ENCODE peak calls at places on chromosomes 7 and 10, in eight cellular contexts. One of them, this sample, is unnamed.

GRCh38 chr10:75456122-75456521 is 24.7 kb downstream of the LRMDA start:
- DNase-seq in neural crest cell: no peak
- DNase-seq in stimulated activated CD8-positive, alpha-beta memory T cell treated with anti-CD3 and anti-CD28 coated beads, Interleukin-2, amount 100 ng/mL, for 1 hour: no peak
- DNase-seq in activated CD8-positive, alpha-beta memory T cell treated with anti-CD3 and anti-CD28 coated beads for 48 hours: no peak
- DNase-seq in left cardiac atrium: no peak
- DNase-seq in AG10803: no peak
- DNase-seq in NCI-H748 treated with DMSO at 0.1 percent for 48 hours: no peak
- DNase-seq in NCI-H460: no peak
- DNase-seq in this sample: no peak

GRCh38 chr10:113960617-113961260 is 82.9 kb upstream of the ADRB1 start:
- DNase-seq in neural crest cell: no peak
- DNase-seq in AG10803: no peak
- DNase-seq in stimulated activated CD8-positive, alpha-beta memory T cell treated with anti-CD3 and anti-CD28 coated beads, Interleukin-2, amount 100 ng/mL, for 1 hour: peak
- DNase-seq in activated CD8-positive, alpha-beta memory T cell treated with anti-CD3 and anti-CD28 coated beads for 48 hours: no peak
- DNase-seq in left cardiac atrium: no peak
- DNase-seq in NCI-H460: no peak
- DNase-seq in NCI-H748 treated with DMSO at 0.1 percent for 48 hours: peak
- DNase-seq in this sample: no peak

GRCh38 chr7:140079121-140079536 is 16.4 kb upstream of the PARP12 start:
- DNase-seq in left cardiac atrium: no peak
- DNase-seq in NCI-H460: peak
- DNase-seq in neural crest cell: peak
- DNase-seq in stimulated activated CD8-positive, alpha-beta memory T cell treated with anti-CD3 and anti-CD28 coated beads, Interleukin-2, amount 100 ng/mL, for 1 hour: no peak
- DNase-seq in AG10803: peak
- DNase-seq in NCI-H748 treated with DMSO at 0.1 percent for 48 hours: no peak
- DNase-seq in activated CD8-positive, alpha-beta memory T cell treated with anti-CD3 and anti-CD28 coated beads for 48 hours: no peak
- DNase-seq in this sample: no peak

GRCh38 chr7:34156336-34156735 is 251.0 kb downstream of the BMPER start:
- DNase-seq in AG10803: peak
- DNase-seq in activated CD8-positive, alpha-beta memory T cell treated with anti-CD3 and anti-CD28 coated beads for 48 hours: no peak
- DNase-seq in NCI-H748 treated with DMSO at 0.1 percent for 48 hours: no peak
- DNase-seq in stimulated activated CD8-positive, alpha-beta memory T cell treated with anti-CD3 and anti-CD28 coated beads, Interleukin-2, amount 100 ng/mL, for 1 hour: no peak
- DNase-seq in neural crest cell: no peak
- DNase-seq in NCI-H460: no peak
- DNase-seq in left cardiac atrium: no peak
- DNase-seq in this sample: no peak

GRCh38 chr7:156892086-156892800 is 740 bp downstream of the LMBR1 start:
- DNase-seq in left cardiac atrium: peak
- DNase-seq in NCI-H748 treated with DMSO at 0.1 percent for 48 hours: peak
- DNase-seq in activated CD8-positive, alpha-beta memory T cell treated with anti-CD3 and anti-CD28 coated beads for 48 hours: peak
- DNase-seq in neural crest cell: peak
- DNase-seq in NCI-H460: no peak
- DNase-seq in AG10803: peak
- DNase-seq in stimulated activated CD8-positive, alpha-beta memory T cell treated with anti-CD3 and anti-CD28 coated beads, Interleukin-2, amount 100 ng/mL, for 1 hour: peak
- DNase-seq in this sample: peak

GRCh38 chr10:124389613-124390361 is 28.9 kb downstream of the OAT start:
- DNase-seq in activated CD8-positive, alpha-beta memory T cell treated with anti-CD3 and anti-CD28 coated beads for 48 hours: no peak
- DNase-seq in NCI-H748 treated with DMSO at 0.1 percent for 48 hours: no peak
- DNase-seq in NCI-H460: no peak
- DNase-seq in neural crest cell: no peak
- DNase-seq in left cardiac atrium: no peak
- DNase-seq in stimulated activated CD8-positive, alpha-beta memory T cell treated with anti-CD3 and anti-CD28 coated beads, Interleukin-2, amount 100 ng/mL, for 1 hour: no peak
- DNase-seq in AG10803: no peak
- DNase-seq in this sample: peak

GRCh38 chr10:69045441-69046300 is 42.2 kb upstream of the SRGN start:
- DNase-seq in activated CD8-positive, alpha-beta memory T cell treated with anti-CD3 and anti-CD28 coated beads for 48 hours: no peak
- DNase-seq in NCI-H460: no peak
- DNase-seq in AG10803: peak
- DNase-seq in NCI-H748 treated with DMSO at 0.1 percent for 48 hours: no peak
- DNase-seq in stimulated activated CD8-positive, alpha-beta memory T cell treated with anti-CD3 and anti-CD28 coated beads, Interleukin-2, amount 100 ng/mL, for 1 hour: no peak
- DNase-seq in neural crest cell: no peak
- DNase-seq in left cardiac atrium: no peak
- DNase-seq in this sample: no peak

GRCh38 chr7:4745971-4746919 is 29.2 kb upstream of the AP5Z1 start:
- DNase-seq in stimulated activated CD8-positive, alpha-beta memory T cell treated with anti-CD3 and anti-CD28 coated beads, Interleukin-2, amount 100 ng/mL, for 1 hour: no peak
- DNase-seq in NCI-H748 treated with DMSO at 0.1 percent for 48 hours: no peak
- DNase-seq in activated CD8-positive, alpha-beta memory T cell treated with anti-CD3 and anti-CD28 coated beads for 48 hours: no peak
- DNase-seq in NCI-H460: peak
- DNase-seq in AG10803: peak
- DNase-seq in left cardiac atrium: no peak
- DNase-seq in neural crest cell: no peak
- DNase-seq in this sample: peak

GRCh38 chr10:70590663-70591416 is 11.7 kb downstream of the PRF1 start:
- DNase-seq in neural crest cell: no peak
- DNase-seq in NCI-H460: no peak
- DNase-seq in stimulated activated CD8-positive, alpha-beta memory T cell treated with anti-CD3 and anti-CD28 coated beads, Interleukin-2, amount 100 ng/mL, for 1 hour: no peak
- DNase-seq in AG10803: no peak
- DNase-seq in activated CD8-positive, alpha-beta memory T cell treated with anti-CD3 and anti-CD28 coated beads for 48 hours: no peak
- DNase-seq in left cardiac atrium: no peak
- DNase-seq in NCI-H748 treated with DMSO at 0.1 percent for 48 hours: no peak
- DNase-seq in this sample: no peak

GRCh38 chr7:15723840-15724239 is 37.4 kb upstream of the MEOX2 start:
- DNase-seq in AG10803: peak
- DNase-seq in activated CD8-positive, alpha-beta memory T cell treated with anti-CD3 and anti-CD28 coated beads for 48 hours: no peak
- DNase-seq in left cardiac atrium: no peak
- DNase-seq in NCI-H460: no peak
- DNase-seq in neural crest cell: no peak
- DNase-seq in stimulated activated CD8-positive, alpha-beta memory T cell treated with anti-CD3 and anti-CD28 coated beads, Interleukin-2, amount 100 ng/mL, for 1 hour: no peak
- DNase-seq in NCI-H748 treated with DMSO at 0.1 percent for 48 hours: no peak
- DNase-seq in this sample: no peak

GRCh38 chr7:66043681-66044497 is 31.7 kb upstream of the ASL start:
- DNase-seq in left cardiac atrium: peak
- DNase-seq in NCI-H460: no peak
- DNase-seq in NCI-H748 treated with DMSO at 0.1 percent for 48 hours: no peak
- DNase-seq in stimulated activated CD8-positive, alpha-beta memory T cell treated with anti-CD3 and anti-CD28 coated beads, Interleukin-2, amount 100 ng/mL, for 1 hour: no peak
- DNase-seq in neural crest cell: no peak
- DNase-seq in AG10803: peak
- DNase-seq in activated CD8-positive, alpha-beta memory T cell treated with anti-CD3 and anti-CD28 coated beads for 48 hours: peak
- DNase-seq in this sample: peak

GRCh38 chr10:84194424-84195043 is at the start of gene CDHR1:
- DNase-seq in neural crest cell: peak
- DNase-seq in NCI-H748 treated with DMSO at 0.1 percent for 48 hours: peak
- DNase-seq in AG10803: no peak
- DNase-seq in left cardiac atrium: no peak
- DNase-seq in activated CD8-positive, alpha-beta memory T cell treated with anti-CD3 and anti-CD28 coated beads for 48 hours: peak
- DNase-seq in stimulated activated CD8-positive, alpha-beta memory T cell treated with anti-CD3 and anti-CD28 coated beads, Interleukin-2, amount 100 ng/mL, for 1 hour: peak
- DNase-seq in NCI-H460: peak
- DNase-seq in this sample: peak

GRCh38 chr7:43193905-43194304 is 81.5 kb downstream of the HECW1 start:
- DNase-seq in stimulated activated CD8-positive, alpha-beta memory T cell treated with anti-CD3 and anti-CD28 coated beads, Interleukin-2, amount 100 ng/mL, for 1 hour: no peak
- DNase-seq in AG10803: no peak
- DNase-seq in NCI-H748 treated with DMSO at 0.1 percent for 48 hours: no peak
- DNase-seq in left cardiac atrium: no peak
- DNase-seq in neural crest cell: no peak
- DNase-seq in activated CD8-positive, alpha-beta memory T cell treated with anti-CD3 and anti-CD28 coated beads for 48 hours: no peak
- DNase-seq in NCI-H460: no peak
- DNase-seq in this sample: no peak

GRCh38 chr7:87100326-87100725 is 40.9 kb upstream of the ELAPOR2 start:
- DNase-seq in left cardiac atrium: no peak
- DNase-seq in stimulated activated CD8-positive, alpha-beta memory T cell treated with anti-CD3 and anti-CD28 coated beads, Interleukin-2, amount 100 ng/mL, for 1 hour: no peak
- DNase-seq in AG10803: no peak
- DNase-seq in NCI-H460: no peak
- DNase-seq in neural crest cell: no peak
- DNase-seq in activated CD8-positive, alpha-beta memory T cell treated with anti-CD3 and anti-CD28 coated beads for 48 hours: no peak
- DNase-seq in NCI-H748 treated with DMSO at 0.1 percent for 48 hours: no peak
- DNase-seq in this sample: no peak

GRCh38 chr10:129742742-129743550 is 221.1 kb downstream of the EBF3 start:
- DNase-seq in left cardiac atrium: no peak
- DNase-seq in NCI-H460: no peak
- DNase-seq in activated CD8-positive, alpha-beta memory T cell treated with anti-CD3 and anti-CD28 coated beads for 48 hours: no peak
- DNase-seq in neural crest cell: no peak
- DNase-seq in NCI-H748 treated with DMSO at 0.1 percent for 48 hours: no peak
- DNase-seq in stimulated activated CD8-positive, alpha-beta memory T cell treated with anti-CD3 and anti-CD28 coated beads, Interleukin-2, amount 100 ng/mL, for 1 hour: no peak
- DNase-seq in AG10803: no peak
- DNase-seq in this sample: no peak

GRCh38 chr10:124640538-124641231 is 103.5 kb downstream of the FAM53B start:
- DNase-seq in activated CD8-positive, alpha-beta memory T cell treated with anti-CD3 and anti-CD28 coated beads for 48 hours: no peak
- DNase-seq in neural crest cell: peak
- DNase-seq in stimulated activated CD8-positive, alpha-beta memory T cell treated with anti-CD3 and anti-CD28 coated beads, Interleukin-2, amount 100 ng/mL, for 1 hour: no peak
- DNase-seq in NCI-H460: no peak
- DNase-seq in left cardiac atrium: no peak
- DNase-seq in NCI-H748 treated with DMSO at 0.1 percent for 48 hours: no peak
- DNase-seq in AG10803: no peak
- DNase-seq in this sample: peak

GRCh38 chr10:2851544-2851943 is 215.8 kb upstream of the PFKP start:
- DNase-seq in left cardiac atrium: no peak
- DNase-seq in NCI-H748 treated with DMSO at 0.1 percent for 48 hours: peak
- DNase-seq in AG10803: no peak
- DNase-seq in stimulated activated CD8-positive, alpha-beta memory T cell treated with anti-CD3 and anti-CD28 coated beads, Interleukin-2, amount 100 ng/mL, for 1 hour: no peak
- DNase-seq in NCI-H460: no peak
- DNase-seq in neural crest cell: no peak
- DNase-seq in activated CD8-positive, alpha-beta memory T cell treated with anti-CD3 and anti-CD28 coated beads for 48 hours: no peak
- DNase-seq in this sample: no peak

GRCh38 chr7:44724276-44724675 is 24.4 kb upstream of the ZMIZ2 start:
- DNase-seq in NCI-H460: no peak
- DNase-seq in left cardiac atrium: no peak
- DNase-seq in activated CD8-positive, alpha-beta memory T cell treated with anti-CD3 and anti-CD28 coated beads for 48 hours: no peak
- DNase-seq in AG10803: no peak
- DNase-seq in NCI-H748 treated with DMSO at 0.1 percent for 48 hours: no peak
- DNase-seq in stimulated activated CD8-positive, alpha-beta memory T cell treated with anti-CD3 and anti-CD28 coated beads, Interleukin-2, amount 100 ng/mL, for 1 hour: no peak
- DNase-seq in neural crest cell: no peak
- DNase-seq in this sample: no peak

GRCh38 chr7:5484921-5485320 is 61.3 kb upstream of the TNRC18 start:
- DNase-seq in stimulated activated CD8-positive, alpha-beta memory T cell treated with anti-CD3 and anti-CD28 coated beads, Interleukin-2, amount 100 ng/mL, for 1 hour: no peak
- DNase-seq in activated CD8-positive, alpha-beta memory T cell treated with anti-CD3 and anti-CD28 coated beads for 48 hours: no peak
- DNase-seq in AG10803: no peak
- DNase-seq in left cardiac atrium: no peak
- DNase-seq in NCI-H748 treated with DMSO at 0.1 percent for 48 hours: no peak
- DNase-seq in NCI-H460: no peak
- DNase-seq in neural crest cell: no peak
- DNase-seq in this sample: no peak

GRCh38 chr10:6270951-6271350 is 68.2 kb downstream of the PFKFB3 start:
- DNase-seq in left cardiac atrium: no peak
- DNase-seq in NCI-H460: no peak
- DNase-seq in stimulated activated CD8-positive, alpha-beta memory T cell treated with anti-CD3 and anti-CD28 coated beads, Interleukin-2, amount 100 ng/mL, for 1 hour: no peak
- DNase-seq in NCI-H748 treated with DMSO at 0.1 percent for 48 hours: no peak
- DNase-seq in AG10803: no peak
- DNase-seq in activated CD8-positive, alpha-beta memory T cell treated with anti-CD3 and anti-CD28 coated beads for 48 hours: no peak
- DNase-seq in neural crest cell: no peak
- DNase-seq in this sample: no peak

GRCh38 chr7:96285579-96285978 is 36.3 kb downstream of the SLC25A13 start:
- DNase-seq in NCI-H748 treated with DMSO at 0.1 percent for 48 hours: no peak
- DNase-seq in activated CD8-positive, alpha-beta memory T cell treated with anti-CD3 and anti-CD28 coated beads for 48 hours: no peak
- DNase-seq in NCI-H460: no peak
- DNase-seq in AG10803: no peak
- DNase-seq in stimulated activated CD8-positive, alpha-beta memory T cell treated with anti-CD3 and anti-CD28 coated beads, Interleukin-2, amount 100 ng/mL, for 1 hour: no peak
- DNase-seq in neural crest cell: no peak
- DNase-seq in left cardiac atrium: no peak
- DNase-seq in this sample: no peak

GRCh38 chr10:52740913-52741675 is 31.5 kb downstream of the MBL2 start:
- DNase-seq in AG10803: peak
- DNase-seq in stimulated activated CD8-positive, alpha-beta memory T cell treated with anti-CD3 and anti-CD28 coated beads, Interleukin-2, amount 100 ng/mL, for 1 hour: no peak
- DNase-seq in activated CD8-positive, alpha-beta memory T cell treated with anti-CD3 and anti-CD28 coated beads for 48 hours: peak
- DNase-seq in NCI-H460: peak
- DNase-seq in neural crest cell: peak
- DNase-seq in left cardiac atrium: peak
- DNase-seq in NCI-H748 treated with DMSO at 0.1 percent for 48 hours: no peak
- DNase-seq in this sample: no peak

GRCh38 chr7:55241958-55242357 is 123.2 kb upstream of the LANCL2 start:
- DNase-seq in NCI-H460: no peak
- DNase-seq in activated CD8-positive, alpha-beta memory T cell treated with anti-CD3 and anti-CD28 coated beads for 48 hours: no peak
- DNase-seq in AG10803: no peak
- DNase-seq in NCI-H748 treated with DMSO at 0.1 percent for 48 hours: no peak
- DNase-seq in stimulated activated CD8-positive, alpha-beta memory T cell treated with anti-CD3 and anti-CD28 coated beads, Interleukin-2, amount 100 ng/mL, for 1 hour: no peak
- DNase-seq in neural crest cell: no peak
- DNase-seq in left cardiac atrium: no peak
- DNase-seq in this sample: peak

GRCh38 chr7:121398246-121398645 is 2.1 kb upstream of the FAM3C start:
- DNase-seq in AG10803: no peak
- DNase-seq in NCI-H748 treated with DMSO at 0.1 percent for 48 hours: no peak
- DNase-seq in left cardiac atrium: no peak
- DNase-seq in activated CD8-positive, alpha-beta memory T cell treated with anti-CD3 and anti-CD28 coated beads for 48 hours: no peak
- DNase-seq in neural crest cell: no peak
- DNase-seq in stimulated activated CD8-positive, alpha-beta memory T cell treated with anti-CD3 and anti-CD28 coated beads, Interleukin-2, amount 100 ng/mL, for 1 hour: no peak
- DNase-seq in NCI-H460: no peak
- DNase-seq in this sample: no peak

GRCh38 chr7:155206286-155207020 is 91.2 kb upstream of the INSIG1 start:
- DNase-seq in left cardiac atrium: peak
- DNase-seq in NCI-H460: no peak
- DNase-seq in AG10803: peak
- DNase-seq in NCI-H748 treated with DMSO at 0.1 percent for 48 hours: no peak
- DNase-seq in neural crest cell: no peak
- DNase-seq in activated CD8-positive, alpha-beta memory T cell treated with anti-CD3 and anti-CD28 coated beads for 48 hours: no peak
- DNase-seq in stimulated activated CD8-positive, alpha-beta memory T cell treated with anti-CD3 and anti-CD28 coated beads, Interleukin-2, amount 100 ng/mL, for 1 hour: no peak
- DNase-seq in this sample: peak